ENCODE peak calls at places on chromosomes 5 and 9, in nine cellular contexts. E is LHCN-M2; J is central memory CD4-positive, alpha-beta T cell; U is T-helper 2 cell; R is ELR; T is AG10803; Q is NCI-H1417; Z is GM23338; F is AG09309. L is an unnamed sample.

GRCh38 chr9:136132500-136133050 is 13.9 kb upstream of the TMEM250 start:
- DNase-seq in R (no peak), Z (no peak), T (no peak), Q (no peak), J (no peak), F (no peak), E (no peak), U (no peak), L (no peak)

GRCh38 chr9:120267929-120268328 is 312.0 kb downstream of the CDK5RAP2 start:
- DNase-seq in U (no peak), R (no peak), Q (no peak), E (no peak), J (no peak), Z (no peak), T (peak; percentile 2), F (no peak), L (no peak)

GRCh38 chr9:117411547-117411946 is 3.3 kb downstream of the ASTN2 start:
- DNase-seq in E (peak; percentile 60), Q (peak; percentile 50), U (no peak), J (no peak), Z (peak; percentile 91), T (peak; percentile 1), F (no peak), R (peak; percentile 7), L (peak; percentile 86)

GRCh38 chr5:138843789-138844461 is 31.2 kb downstream of the LRRTM2 start:
- DNase-seq in Z (no peak), Q (no peak), E (no peak), T (peak; percentile 33), J (no peak), F (no peak), U (no peak), R (no peak), L (no peak)

GRCh38 chr5:150577378-150577777 is 63.1 kb upstream of the SYNPO start:
- DNase-seq in F (no peak), J (no peak), E (no peak), Z (no peak), R (no peak), Q (no peak), U (no peak), T (no peak), L (no peak)

GRCh38 chr9:133235549-133236222 is 26.6 kb upstream of the OBP2B start:
- DNase-seq in F (no peak), U (no peak), T (no peak), Q (no peak), J (no peak), Z (no peak), R (no peak), E (no peak), L (no peak)

GRCh38 chr5:159362190-159362589 is 31.9 kb upstream of the IL12B start:
- DNase-seq in J (no peak), Z (no peak), E (no peak), T (no peak), U (no peak), R (no peak), F (no peak), Q (no peak), L (no peak)

GRCh38 chr5:77882670-77883257 is 106.6 kb upstream of the TBCA start:
- DNase-seq in J (no peak), U (no peak), Z (no peak), R (peak; percentile 89), F (peak; percentile 37), Q (no peak), T (peak; percentile 53), E (no peak), L (no peak)

GRCh38 chr9:129486496-129487306 is 134.2 kb downstream of the C9orf50 start:
- DNase-seq in T (peak; percentile 67), Z (no peak), U (no peak), J (no peak), F (no peak), E (no peak), R (peak; percentile 52), Q (no peak), L (no peak)

GRCh38 chr9:128160603-128160987 is 530 bp downstream of the BBLN start:
- DNase-seq in T (peak; percentile 13), R (peak; percentile 60), U (no peak), Z (peak; percentile 46), Q (peak; percentile 65), J (no peak), E (no peak), F (no peak), L (peak; percentile 26)

GRCh38 chr5:7209583-7210139 is 186.3 kb upstream of the ADCY2 start:
- DNase-seq in T (no peak), F (no peak), U (no peak), J (no peak), Q (peak; percentile 97), E (no peak), Z (no peak), R (no peak), L (no peak)

GRCh38 chr9:110526426-110526825 is 53.1 kb downstream of the SVEP1 start:
- DNase-seq in U (no peak), E (no peak), F (peak; percentile 75), Q (no peak), Z (no peak), J (no peak), T (peak; percentile 92), R (peak; percentile 60), L (no peak)

GRCh38 chr9:36341936-36342577 is 58.0 kb downstream of the RNF38 start:
- DNase-seq in Z (no peak), T (peak; percentile 29), Q (no peak), J (no peak), F (no peak), E (no peak), R (no peak), U (no peak), L (no peak)

GRCh38 chr9:135476561-135476960 is 3.0 kb upstream of the PPP1R26 start:
- DNase-seq in J (no peak), Z (no peak), F (no peak), U (no peak), T (no peak), R (no peak), E (no peak), Q (no peak), L (no peak)

GRCh38 chr5:51347157-51347556 is 36.1 kb upstream of the ISL1 start:
- DNase-seq in R (peak; percentile 2), E (no peak), U (no peak), Q (no peak), J (no peak), Z (no peak), T (no peak), F (no peak), L (no peak)

GRCh38 chr9:70488098-70488792 is 73.8 kb upstream of the KLF9 start:
- DNase-seq in T (no peak), E (no peak), R (no peak), J (no peak), Q (no peak), F (no peak), U (no peak), Z (no peak), L (no peak)

GRCh38 chr9:110217656-110218099 is 9.7 kb upstream of the C9orf152 start:
- DNase-seq in F (no peak), T (peak; percentile 65), U (no peak), R (peak; percentile 68), J (peak; percentile 8), Z (peak; percentile 78), E (peak; percentile 44), Q (peak; percentile 62), L (peak; percentile 54)

GRCh38 chr9:18459958-18460584 is 13.9 kb upstream of the ADAMTSL1 start:
- DNase-seq in U (no peak), E (peak; percentile 95), T (peak; percentile 95), Q (no peak), Z (no peak), J (no peak), R (peak; percentile 99), F (peak; percentile 91), L (no peak)

L was measured in mesendoderm.